ENCODE peak calls at places on chromosome 3, in ten cellular contexts. Y is uterus, K is PC-9, P is astrocyte of the spinal cord, A is choroid plexus epithelial cell, C is left ventricle myocardium inferior, O is fibroblast of the aortic adventitia, D is ascending aorta, T is fibroblast of lung, H is fibroblast of villous mesenchyme. S is an unnamed sample.
A peak's percentile ranks its signal among the peaks of the same experiment; 100 is the strongest.

GRCh38 chr3:106963446-106963845 is 413.8 kb upstream of the CCDC54 start:
- DNase-seq in Y (no peak), K (no peak), P (peak; percentile 50), A (peak; percentile 80), C (no peak), O (peak; percentile 66), D (no peak), T (peak; percentile 66), H (peak; percentile 71), S (peak; percentile 57)

GRCh38 chr3:106428565-106428994 is 559.8 kb upstream of the CBLB start:
- DNase-seq in Y (peak; percentile 40), K (peak; percentile 50), P (peak; percentile 99), A (peak; percentile 99), C (peak; percentile 16), O (peak; percentile 99), D (peak; percentile 75), T (peak; percentile 100), H (peak; percentile 97), S (peak; percentile 98)

GRCh38 chr3:31180274-31180673 is 285.8 kb upstream of the GADL1 start:
- DNase-seq in Y (no peak), K (no peak), P (no peak), A (no peak), C (no peak), O (no peak), D (no peak), T (no peak), H (no peak), S (no peak)

GRCh38 chr3:69830147-69830546 is 90.9 kb downstream of the MITF start:
- DNase-seq in Y (no peak), K (no peak), P (no peak), A (no peak), C (no peak), O (no peak), D (no peak), T (no peak), H (no peak), S (no peak)

GRCh38 chr3:136546718-136547117 is 205.5 kb downstream of the STAG1 start:
- DNase-seq in Y (no peak), K (no peak), P (peak; percentile 29), A (peak; percentile 44), C (no peak), O (peak; percentile 14), D (no peak), T (peak; percentile 29), H (peak; percentile 8), S (peak; percentile 12)

GRCh38 chr3:53798144-53798543 is 48.1 kb downstream of the CHDH start:
- DNase-seq in Y (no peak), K (no peak), P (no peak), A (no peak), C (no peak), O (no peak), D (no peak), T (no peak), H (no peak), S (no peak)

GRCh38 chr3:127590282-127590592 is 296 bp downstream of the TPRA1 start:
- DNase-seq in Y (no peak), K (no peak), P (no peak), A (no peak), C (peak; percentile 40), O (no peak), D (no peak), T (no peak), H (no peak), S (no peak)

GRCh38 chr3:33315826-33316225 is 38.6 kb downstream of the FBXL2 start:
- DNase-seq in Y (no peak), K (no peak), P (peak; percentile 80), A (peak; percentile 64), C (no peak), O (peak; percentile 71), D (no peak), T (peak; percentile 79), H (no peak), S (peak; percentile 87)

GRCh38 chr3:15113468-15113867 is 14.5 kb upstream of the RBSN start:
- DNase-seq in Y (no peak), K (no peak), P (no peak), A (no peak), C (no peak), O (no peak), D (no peak), T (no peak), H (no peak), S (no peak)

GRCh38 chr3:182682263-182683229 is 110.8 kb upstream of the ATP11B start:
- DNase-seq in Y (peak; percentile 32), K (peak; percentile 57), P (peak; percentile 52), A (peak; percentile 53), C (peak; percentile 34), O (peak; percentile 17), D (no peak), T (peak; percentile 48), H (peak; percentile 19), S (peak; percentile 43)

GRCh38 chr3:69009559-69010410 is 3.7 kb downstream of the EOGT start:
- DNase-seq in Y (peak; percentile 43), K (no peak), P (peak; percentile 88), A (peak; percentile 84), C (no peak), O (peak; percentile 94), D (peak; percentile 79), T (peak; percentile 97), H (peak; percentile 41), S (peak; percentile 96)

GRCh38 chr3:55588120-55588765 is 101.1 kb upstream of the WNT5A start:
- DNase-seq in Y (no peak), K (no peak), P (no peak), A (no peak), C (no peak), O (no peak), D (no peak), T (no peak), H (no peak), S (no peak)

GRCh38 chr3:20608054-20608738 is 422.2 kb upstream of the SGO1 start:
- DNase-seq in Y (no peak), K (peak; percentile 39), P (no peak), A (no peak), C (no peak), O (no peak), D (no peak), T (no peak), H (no peak), S (no peak)

GRCh38 chr3:177574232-177574856 is 377.1 kb upstream of the TBL1XR1 start:
- DNase-seq in Y (no peak), K (no peak), P (peak; percentile 83), A (peak; percentile 97), C (no peak), O (peak; percentile 66), D (no peak), T (peak; percentile 92), H (peak; percentile 71), S (peak; percentile 93)

GRCh38 chr3:16012086-16012485 is 162.4 kb upstream of the GALNT15 start:
- DNase-seq in Y (no peak), K (no peak), P (peak; percentile 69), A (peak; percentile 53), C (no peak), O (peak; percentile 61), D (no peak), T (peak; percentile 82), H (no peak), S (peak; percentile 26)

GRCh38 chr3:126105691-126106187 is 21.8 kb upstream of the SLC41A3 start:
- DNase-seq in Y (no peak), K (no peak), P (no peak), A (no peak), C (no peak), O (no peak), D (peak; percentile 49), T (no peak), H (no peak), S (no peak)

GRCh38 chr3:185318136-185318535 is 44.8 kb upstream of the MAP3K13 start:
- DNase-seq in Y (no peak), K (no peak), P (peak; percentile 39), A (peak; percentile 81), C (no peak), O (peak; percentile 60), D (no peak), T (peak; percentile 77), H (no peak), S (peak; percentile 67)

GRCh38 chr3:63364495-63364894 is 86.4 kb downstream of the SYNPR start:
- DNase-seq in Y (no peak), K (no peak), P (peak; percentile 62), A (peak; percentile 63), C (no peak), O (peak; percentile 73), D (no peak), T (peak; percentile 72), H (peak; percentile 55), S (peak; percentile 67)

GRCh38 chr3:152398495-152398894 is 129.8 kb downstream of the MBNL1 start:
- DNase-seq in Y (no peak), K (no peak), P (no peak), A (peak; percentile 47), C (no peak), O (no peak), D (no peak), T (peak; percentile 48), H (no peak), S (no peak)
- H3K4me3 ChIP-seq in Y (no peak overlapping the region), K (no peak overlapping the region), P (no peak overlapping the region), A (no peak overlapping the region), C (no peak overlapping the region), O (no peak overlapping the region), D (no peak overlapping the region), T (no peak overlapping the region), H (no peak overlapping the region), S (no peak overlapping the region)

GRCh38 chr3:45011756-45012441 is 14.2 kb upstream of the CLEC3B start:
- DNase-seq in Y (peak; percentile 80), K (no peak), P (peak; percentile 94), A (peak; percentile 97), C (peak; percentile 77), O (peak; percentile 96), D (peak; percentile 89), T (peak; percentile 93), H (peak; percentile 89), S (peak; percentile 92)
- TF ChIP-seq CTCF in Y (no peak), K (no peak), P (no peak), A (no peak), C (no peak), O (no peak), D (no peak), T (no peak), H (no peak), S (no peak)

DNA sequence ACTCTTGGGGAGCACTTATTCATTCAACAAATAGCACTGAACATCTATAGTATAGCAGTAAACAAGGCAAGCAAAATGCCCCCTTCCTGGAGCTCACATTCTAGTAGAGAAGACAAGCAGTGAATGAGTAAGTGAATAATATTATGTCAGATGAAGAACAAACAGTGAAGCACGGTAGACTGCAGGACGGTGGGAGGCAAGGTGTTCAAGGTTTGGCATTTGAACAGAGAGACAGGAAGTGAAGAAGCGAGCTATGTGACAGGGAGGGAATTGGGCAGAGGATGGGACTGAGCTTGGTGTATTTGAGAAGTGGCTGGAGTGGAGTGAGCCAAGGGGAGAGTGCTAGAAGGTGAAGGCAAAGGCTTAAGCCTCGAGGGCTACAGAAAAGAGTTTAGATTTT is 1.4 kb downstream of the CRELD1 start:
- DNase-seq in Y (no peak), K (no peak), P (no peak), A (no peak), C (no peak), O (no peak), D (no peak), T (no peak), H (no peak), S (no peak)
- H3K4me3 ChIP-seq in Y (no peak overlapping the region), K (peak overlapping the region; percentile 72), P (no peak overlapping the region), A (no peak overlapping the region), C (peak overlapping the region; percentile 95), O (no peak overlapping the region), D (peak overlapping the region; percentile 82), T (no peak overlapping the region), H (no peak overlapping the region), S (no peak overlapping the region)

DNA sequence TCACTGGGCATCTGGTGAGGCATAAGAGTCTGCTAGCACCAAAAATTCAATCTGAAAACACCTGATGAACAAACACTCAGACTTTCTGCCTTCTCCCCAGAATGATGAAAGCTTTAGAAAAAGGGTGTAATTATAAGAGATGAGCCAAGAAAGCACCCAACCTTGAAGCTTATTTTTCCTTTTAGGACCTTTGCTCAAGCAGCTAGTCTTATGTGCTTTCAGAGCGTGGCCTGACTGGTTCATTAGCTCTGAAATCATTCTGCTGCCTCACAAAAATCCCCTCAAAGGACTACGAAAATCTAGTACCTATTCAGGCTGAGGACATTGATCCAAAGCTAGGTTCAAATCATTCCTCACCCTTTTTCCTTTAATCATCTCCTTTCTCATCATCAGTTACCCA is 662.3 kb downstream of the MAGI1 start:
- DNase-seq in Y (no peak), K (no peak), P (no peak), A (no peak), C (no peak), O (no peak), D (no peak), T (no peak), H (no peak), S (no peak)
- TF ChIP-seq CTCF in Y (no peak), K (no peak), P (no peak), A (no peak), C (no peak), O (no peak), D (no peak), T (no peak), H (no peak), S (no peak)